ENCODE peak calls at places on chromosome 11, in seven cellular contexts. D is mucosa of gallbladder, H is NCI-H446 treated with DMSO at 0.1 percent for 48 hours, B is NCI-H2029, C is mucosa of descending colon, N is Daoy, M is H9. G is an unnamed sample.

GRCh38 chr11:72985645-72986044 is 156.5 kb downstream of the FCHSD2 start:
- DNase-seq in D (no peak), H (no peak), B (no peak), C (no peak), N (no peak), M (no peak), G (no peak)

GRCh38 chr11:101126551-101127347 is 2.9 kb downstream of the PGR start:
- DNase-seq in D (no peak), H (no peak), B (no peak), C (no peak), N (peak), M (peak), G (no peak)

GRCh38 chr11:120465921-120466534 is 45.5 kb upstream of the GRIK4 start:
- DNase-seq in D (no peak), H (no peak), B (no peak), C (no peak), N (no peak), M (no peak), G (no peak)

GRCh38 chr11:108221401-108221800 is 1.0 kb downstream of the NPAT start:
- DNase-seq in D (no peak), H (no peak), B (no peak), C (no peak), N (no peak), M (no peak), G (no peak)

GRCh38 chr11:16924826-16925494 is 89.3 kb downstream of the PLEKHA7 start:
- DNase-seq in D (peak), H (no peak), B (no peak), C (peak), N (peak), M (peak), G (no peak)

GRCh38 chr11:94897330-94897768 is 76.0 kb downstream of the CWC15 start:
- DNase-seq in D (peak), H (peak), B (peak), C (no peak), N (peak), M (peak), G (peak)

GRCh38 chr11:111737877-111738205 is 28.3 kb downstream of the PPP2R1B start:
- DNase-seq in D (no peak), H (no peak), B (no peak), C (no peak), N (no peak), M (no peak), G (no peak)

GRCh38 chr11:59756496-59756840 is 1.3 kb downstream of the STX3 start:
- DNase-seq in D (no peak), H (no peak), B (no peak), C (no peak), N (peak), M (no peak), G (no peak)

GRCh38 chr11:119306373-119306890 is 10.5 kb downstream of the MCAM start:
- DNase-seq in D (no peak), H (no peak), B (no peak), C (no peak), N (no peak), M (no peak), G (peak)

GRCh38 chr11:21472256-21472655 is 720.6 kb upstream of the ANO5 start:
- DNase-seq in D (no peak), H (no peak), B (no peak), C (no peak), N (no peak), M (no peak), G (no peak)

GRCh38 chr11:119709638-119710346 is 19.2 kb downstream of the NECTIN1 start:
- DNase-seq in D (no peak), H (peak), B (no peak), C (peak), N (peak), M (peak), G (peak)

GRCh38 chr11:114280696-114281095 is 15.5 kb upstream of the NNMT start:
- DNase-seq in D (no peak), H (peak), B (peak), C (peak), N (peak), M (peak), G (peak)

GRCh38 chr11:90476442-90477007 is 253.7 kb upstream of the CHORDC1 start:
- DNase-seq in D (peak), H (peak), B (peak), C (no peak), N (peak), M (peak), G (peak)